ENCODE peak calls at places on chromosomes 13 and 19, in seven cellular contexts. W is tibial nerve; D is fibroblast of mammary gland; C is NK-92 treated with Interleukin-12 subunit alpha and Interleukin-12 subunit beta, amount 100 ng/mL, for 24 hours; V is ecto neural progenitor cell; F is ascending aorta; P is amygdala. N is an unnamed sample.

GRCh38 chr19:2613507-2614295 is 88.8 kb downstream of the GNG7 start:
- DNase-seq in F (no peak), C (peak), V (peak), D (peak), W (no peak), P (no peak), N (peak)

GRCh38 chr13:100644328-100644727 is 30.3 kb downstream of the TMTC4 start:
- DNase-seq in V (no peak), W (no peak), P (no peak), D (no peak), C (no peak), F (no peak), N (no peak)

GRCh38 chr19:55341191-55342043 is 1.7 kb downstream of the KMT5C start:
- DNase-seq in D (peak), V (peak), P (no peak), F (no peak), C (no peak), W (peak), N (peak)

GRCh38 chr19:3105641-3106508 is 11.7 kb downstream of the GNA11 start:
- DNase-seq in F (no peak), W (no peak), D (no peak), P (no peak), V (no peak), C (no peak), N (no peak)

GRCh38 chr19:1259873-1260748 is 9.0 kb upstream of the CIRBP start:
- DNase-seq in V (peak), D (no peak), F (no peak), P (no peak), W (no peak), C (no peak), N (no peak)

GRCh38 chr19:53881482-53882390 is at the start of gene PRKCG:
- DNase-seq in W (no peak), V (peak), C (no peak), F (no peak), P (no peak), D (no peak), N (no peak)

GRCh38 chr19:2476451-2477140 is 669 bp downstream of the GADD45B start:
- DNase-seq in V (peak), C (peak), P (no peak), D (peak), W (no peak), F (no peak), N (peak)

GRCh38 chr13:111904166-111904565 is 162.8 kb upstream of the SOX1 start:
- DNase-seq in V (peak), P (no peak), W (no peak), F (no peak), C (no peak), D (no peak), N (no peak)

GRCh38 chr13:113737803-113738202 is 21.2 kb upstream of the TMEM255B start:
- DNase-seq in V (no peak), C (no peak), P (no peak), W (no peak), D (no peak), F (no peak), N (no peak)

GRCh38 chr13:80649274-80649673 is 308.3 kb upstream of the SPRY2 start:
- DNase-seq in V (no peak), F (no peak), D (no peak), C (no peak), P (no peak), W (no peak), N (no peak)

GRCh38 chr13:95136638-95137037 is 164.6 kb downstream of the ABCC4 start:
- DNase-seq in P (no peak), F (no peak), V (no peak), C (no peak), W (no peak), D (no peak), N (no peak)

GRCh38 chr13:94389544-94390351 is 89.7 kb downstream of the DCT start:
- DNase-seq in D (peak), P (no peak), F (no peak), W (no peak), V (no peak), C (no peak), N (no peak)

GRCh38 chr13:100588350-100589177 is at the start of gene GGACT:
- DNase-seq in W (peak), F (no peak), C (peak), V (peak), D (peak), P (no peak), N (peak)

GRCh38 chr19:10096615-10096963 is 5.9 kb downstream of the ANGPTL6 start:
- DNase-seq in F (no peak), V (peak), P (no peak), W (no peak), D (peak), C (no peak), N (no peak)

GRCh38 chr19:13978721-13979191 is 26.4 kb downstream of the DCAF15 start:
- DNase-seq in C (no peak), V (no peak), F (no peak), W (no peak), P (no peak), D (no peak), N (no peak)

GRCh38 chr13:98490195-98490771 is 86.6 kb downstream of the STK24 start:
- DNase-seq in D (no peak), W (no peak), V (no peak), C (no peak), P (no peak), F (no peak), N (no peak)

GRCh38 chr19:19546751-19547162 is 8.7 kb downstream of the CILP2 start:
- DNase-seq in P (no peak), F (no peak), W (no peak), D (no peak), C (no peak), V (no peak), N (no peak)